ENCODE peak calls at places on chromosomes 4 and X, in nine cellular contexts. I is aorta, O is pancreas, N is body of pancreas, K is HCT116, L is Panc1, Q is transverse colon, G is ovary, Y is lower lobe of right lung. V is an unnamed sample.

GRCh38 chrX:12974217-12974796 is 603 bp upstream of the TMSB4X start:
- DNase-seq in I (peak; percentile 81), O (peak; percentile 71), N (peak; percentile 69), K (no peak), L (no peak), Q (peak; percentile 74), G (peak; percentile 66), Y (peak; percentile 83), V (peak; percentile 89)

GRCh38 chrX:9498236-9498635 is 33.4 kb downstream of the TBL1X start:
- DNase-seq in I (no peak), O (no peak), N (no peak), K (no peak), L (no peak), Q (no peak), G (no peak), Y (no peak), V (no peak)

GRCh38 chrX:2589186-2590020 is 88.6 kb upstream of the DHRSX start:
- DNase-seq in I (no peak), O (no peak), N (no peak), K (no peak), L (no peak), Q (no peak), G (no peak), Y (no peak), V (no peak)

GRCh38 chr4:111494471-111494870 is 650.8 kb upstream of the FAM241A start:
- DNase-seq in I (no peak), O (no peak), N (no peak), K (no peak), L (no peak), Q (no peak), G (no peak), Y (no peak), V (no peak)

GRCh38 chr4:23966720-23967119 is 76.9 kb upstream of the PPARGC1A start:
- DNase-seq in I (no peak), O (no peak), N (no peak), K (no peak), L (no peak), Q (no peak), G (no peak), Y (no peak), V (no peak)

GRCh38 chr4:828641-829271 is 2.8 kb upstream of the CPLX1 start:
- DNase-seq in I (peak; percentile 39), O (peak; percentile 81), N (peak; percentile 77), K (no peak), L (no peak), Q (no peak), G (no peak), Y (peak; percentile 41), V (peak; percentile 71)

GRCh38 chr4:88592600-88593448 is 544 bp downstream of the HERC3 start:
- DNase-seq in I (peak; percentile 86), O (peak; percentile 91), N (peak; percentile 87), K (peak; percentile 48), L (peak; percentile 33), Q (peak; percentile 86), G (peak; percentile 76), Y (peak; percentile 91), V (peak; percentile 98)

GRCh38 chr4:12949719-12950118 is 534.4 kb downstream of the RAB28 start:
- DNase-seq in I (no peak), O (no peak), N (no peak), K (no peak), L (no peak), Q (no peak), G (no peak), Y (no peak), V (no peak)

GRCh38 chr4:76306882-76307669 is 543 bp downstream of the STBD1 start:
- DNase-seq in I (peak; percentile 72), O (peak; percentile 87), N (peak; percentile 74), K (no peak), L (no peak), Q (peak; percentile 80), G (peak; percentile 63), Y (peak; percentile 78), V (peak; percentile 79)
- H3K4me1 ChIP-seq in I (peaks cover 5% of the 10 kb centered on the region), O (peaks cover 18% of the 10 kb centered on the region), N (peaks cover 39% of the 10 kb centered on the region), K (peaks cover 32% of the 10 kb centered on the region), L (peaks cover 3% of the 10 kb centered on the region), Q (peaks cover 58% of the 10 kb centered on the region), G (peaks cover 4% of the 10 kb centered on the region), Y (peaks cover 26% of the 10 kb centered on the region), V (peaks cover 5% of the 10 kb centered on the region)

GRCh38 chr4:109910261-109910660 is 2.4 kb upstream of the EGF start:
- DNase-seq in I (no peak), O (no peak), N (no peak), K (no peak), L (no peak), Q (no peak), G (no peak), Y (no peak), V (no peak)

GRCh38 chr4:109915385-109916002 is 2.8 kb downstream of the EGF start:
- DNase-seq in I (no peak), O (no peak), N (no peak), K (no peak), L (no peak), Q (no peak), G (no peak), Y (no peak), V (no peak)

GRCh38 chr4:109913842-109914241 is 1.2 kb downstream of the EGF start:
- DNase-seq in I (no peak), O (no peak), N (no peak), K (no peak), L (no peak), Q (no peak), G (no peak), Y (no peak), V (no peak)

GRCh38 chr4:109914356-109914755 is 1.7 kb downstream of the EGF start:
- DNase-seq in I (no peak), O (no peak), N (peak; percentile 10), K (no peak), L (no peak), Q (no peak), G (no peak), Y (no peak), V (no peak)

DNA sequence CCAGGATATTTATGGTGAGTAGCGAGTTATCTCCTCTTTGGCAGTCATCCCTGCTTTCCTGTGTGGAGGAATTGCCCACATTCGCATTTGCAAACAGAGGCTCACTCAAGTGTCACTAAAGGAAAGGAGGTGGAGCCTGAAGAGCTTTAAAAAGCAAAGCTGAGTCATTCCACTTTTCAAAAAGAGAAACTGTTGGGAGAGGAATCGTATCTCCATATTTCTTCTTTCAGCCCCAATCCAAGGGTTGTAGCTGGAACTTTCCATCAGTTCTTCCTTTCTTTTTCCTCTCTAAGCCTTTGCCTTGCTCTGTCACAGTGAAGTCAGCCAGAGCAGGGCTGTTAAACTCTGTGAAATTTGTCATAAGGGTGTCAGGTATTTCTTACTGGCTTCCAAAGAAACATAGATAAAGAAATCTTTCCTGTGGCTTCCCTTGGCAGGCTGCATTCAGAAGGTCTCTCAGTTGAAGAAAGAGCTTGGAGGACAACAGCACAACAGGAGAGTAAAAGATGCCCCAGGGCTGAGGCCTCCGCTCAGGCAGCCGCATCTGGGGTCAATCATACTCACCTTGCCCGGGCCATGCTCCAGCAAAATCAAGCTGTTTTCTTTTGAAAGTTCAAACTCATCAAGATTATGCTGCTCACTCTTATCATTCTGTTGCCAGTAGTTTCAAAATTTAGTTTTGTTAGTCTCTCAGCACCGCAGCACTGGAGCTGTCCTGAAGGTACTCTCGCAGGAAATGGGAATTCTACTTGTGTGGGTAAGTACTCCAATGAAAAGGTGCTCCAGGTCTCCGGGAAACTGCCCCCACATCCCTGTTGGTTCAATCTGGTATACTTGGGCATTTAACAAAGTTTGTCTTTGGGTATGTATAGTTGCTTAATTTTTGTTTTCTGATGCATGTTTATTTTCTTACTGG is at the start of gene EGF:
- DNase-seq in I (no peak), O (peak; percentile 54), N (peak; percentile 44), K (no peak), L (no peak), Q (no peak), G (no peak), Y (no peak), V (no peak)
- H3K27ac ChIP-seq in I (no peak within 1 kb of the TSS), O (peak within 1 kb of the TSS; percentile 88), N (peak within 1 kb of the TSS; percentile 71), K (no peak within 1 kb of the TSS), L (no peak within 1 kb of the TSS), Q (peak within 1 kb of the TSS; percentile 47), G (no peak within 1 kb of the TSS), Y (no peak within 1 kb of the TSS), V (no peak within 1 kb of the TSS)

DNA sequence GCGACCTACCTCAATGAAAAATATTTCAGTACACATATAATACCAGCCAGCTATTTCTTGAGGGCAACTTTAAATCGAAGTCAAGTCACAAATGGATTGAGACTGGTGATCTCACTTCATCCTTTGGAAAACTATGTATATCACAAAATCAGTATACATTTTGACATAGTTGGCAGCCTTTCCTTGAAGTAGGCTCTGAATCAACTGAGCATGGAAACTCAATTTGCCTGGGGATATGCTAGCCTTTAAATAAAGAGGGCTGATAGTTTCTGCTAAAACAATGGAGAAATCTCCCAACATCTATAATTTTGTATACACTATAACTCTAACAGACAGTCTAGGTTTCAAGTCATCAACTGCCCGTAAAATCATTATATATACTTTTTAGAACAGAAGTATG is 282.8 kb upstream of the TENM3 start:
- DNase-seq in I (no peak), O (no peak), N (no peak), K (no peak), L (no peak), Q (no peak), G (no peak), Y (no peak), V (no peak)
- H3K4me1 ChIP-seq in I (peaks cover 2% of the 10 kb centered on the region), O (no peaks in the 10 kb centered on the region), N (no peaks in the 10 kb centered on the region), K (no peaks in the 10 kb centered on the region), L (no peaks in the 10 kb centered on the region), Q (no peaks in the 10 kb centered on the region), G (no peaks in the 10 kb centered on the region), Y (no peaks in the 10 kb centered on the region), V (no peaks in the 10 kb centered on the region)

DNA sequence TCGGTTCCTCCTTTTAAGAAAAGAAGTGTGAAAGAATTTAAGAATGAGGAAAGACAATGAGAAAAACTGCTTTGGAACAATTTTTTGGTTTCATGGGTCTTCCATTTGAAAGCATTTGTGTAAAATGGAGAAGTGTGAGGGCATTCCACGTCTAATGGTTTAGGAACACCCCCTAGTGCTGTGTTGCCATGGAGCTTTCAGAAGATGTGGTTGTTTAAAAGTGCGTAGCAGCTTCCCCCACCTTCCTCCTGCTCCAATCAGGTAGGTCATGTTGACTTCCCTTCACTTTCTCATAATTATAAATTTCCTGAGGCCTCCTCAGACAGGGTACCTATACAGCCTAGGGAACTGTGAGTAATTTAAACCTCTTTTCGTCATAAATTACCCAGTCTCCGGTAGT is 50.0 kb downstream of the UGT2B10 start:
- DNase-seq in I (no peak), O (no peak), N (peak; percentile 42), K (no peak), L (no peak), Q (no peak), G (no peak), Y (no peak), V (no peak)
- H3K27ac ChIP-seq in I (no peak overlapping the region), O (peak overlapping the region; percentile 79), N (peak overlapping the region; percentile 76), K (no peak overlapping the region), L (no peak overlapping the region), Q (peak overlapping the region; percentile 81), G (no peak overlapping the region), Y (no peak overlapping the region), V (no peak overlapping the region)

GRCh38 chr4:118981839-118982381 is 93.3 kb downstream of the SYNPO2 start:
- DNase-seq in I (peak; percentile 75), O (no peak), N (peak; percentile 63), K (peak; percentile 55), L (peak; percentile 27), Q (peak; percentile 68), G (peak; percentile 57), Y (peak; percentile 47), V (no peak)
- H3K4me1 ChIP-seq in I (peaks cover 18% of the 10 kb centered on the region), O (no peaks in the 10 kb centered on the region), N (no peaks in the 10 kb centered on the region), K (peaks cover 7% of the 10 kb centered on the region), L (no peaks in the 10 kb centered on the region), Q (peaks cover 15% of the 10 kb centered on the region), G (peaks cover 10% of the 10 kb centered on the region), Y (peaks cover 4% of the 10 kb centered on the region), V (peaks cover 8% of the 10 kb centered on the region)